ENCODE peak calls at places on chromosome 16, in seven cellular contexts. One of them, this sample, is unnamed.

GRCh38 chr16:22670044-22670536 is 143.9 kb upstream of the HS3ST2 start:
- DNase-seq in HepG2: no peak
- DNase-seq in K562: no peak
- DNase-seq in GM12891: no peak
- DNase-seq in GM12892: no peak
- DNase-seq in H1: no peak
- DNase-seq in GM12878: no peak
- DNase-seq in this sample: no peak

GRCh38 chr16:20906225-20906870 is 5.8 kb downstream of the LYRM1 start:
- DNase-seq in K562: no peak
- DNase-seq in H1: no peak
- DNase-seq in GM12892: no peak
- DNase-seq in HepG2: no peak
- DNase-seq in GM12891: no peak
- DNase-seq in GM12878: no peak
- DNase-seq in this sample: no peak

GRCh38 chr16:82034981-82035612 is at the start of gene HSD17B2:
- DNase-seq in GM12892: no peak
- DNase-seq in H1: no peak
- DNase-seq in K562: no peak
- DNase-seq in GM12891: no peak
- DNase-seq in HepG2: peak
- DNase-seq in GM12878: no peak
- DNase-seq in this sample: no peak

GRCh38 chr16:70674221-70675014 is 11.4 kb downstream of the MTSS2 start:
- DNase-seq in H1: no peak
- DNase-seq in K562: no peak
- DNase-seq in GM12891: no peak
- DNase-seq in HepG2: no peak
- DNase-seq in GM12892: no peak
- DNase-seq in GM12878: no peak
- DNase-seq in this sample: no peak

GRCh38 chr16:66849021-66849420 is 4.8 kb downstream of the CA7 start:
- DNase-seq in H1: no peak
- DNase-seq in K562: no peak
- DNase-seq in GM12892: no peak
- DNase-seq in HepG2: no peak
- DNase-seq in GM12878: no peak
- DNase-seq in GM12891: no peak
- DNase-seq in this sample: no peak

GRCh38 chr16:75064403-75065148 is 52.0 kb downstream of the LDHD start:
- DNase-seq in GM12892: no peak
- DNase-seq in H1: no peak
- DNase-seq in GM12878: no peak
- DNase-seq in HepG2: peak
- DNase-seq in GM12891: no peak
- DNase-seq in K562: no peak
- DNase-seq in this sample: no peak

GRCh38 chr16:82993874-82994375 is 367.2 kb downstream of the CDH13 start:
- DNase-seq in H1: no peak
- DNase-seq in GM12892: no peak
- DNase-seq in GM12878: no peak
- DNase-seq in HepG2: no peak
- DNase-seq in GM12891: no peak
- DNase-seq in K562: no peak
- DNase-seq in this sample: no peak

GRCh38 chr16:2428051-2428786 is 1.0 kb upstream of the CCNF start:
- DNase-seq in H1: no peak
- DNase-seq in K562: peak
- DNase-seq in GM12891: no peak
- DNase-seq in GM12878: no peak
- DNase-seq in HepG2: no peak
- DNase-seq in GM12892: no peak
- DNase-seq in this sample: peak

GRCh38 chr16:69848635-69849545 is 86.8 kb downstream of the WWP2 start:
- DNase-seq in H1: no peak
- DNase-seq in HepG2: no peak
- DNase-seq in GM12891: no peak
- DNase-seq in K562: no peak
- DNase-seq in GM12878: no peak
- DNase-seq in GM12892: no peak
- DNase-seq in this sample: no peak

DNA sequence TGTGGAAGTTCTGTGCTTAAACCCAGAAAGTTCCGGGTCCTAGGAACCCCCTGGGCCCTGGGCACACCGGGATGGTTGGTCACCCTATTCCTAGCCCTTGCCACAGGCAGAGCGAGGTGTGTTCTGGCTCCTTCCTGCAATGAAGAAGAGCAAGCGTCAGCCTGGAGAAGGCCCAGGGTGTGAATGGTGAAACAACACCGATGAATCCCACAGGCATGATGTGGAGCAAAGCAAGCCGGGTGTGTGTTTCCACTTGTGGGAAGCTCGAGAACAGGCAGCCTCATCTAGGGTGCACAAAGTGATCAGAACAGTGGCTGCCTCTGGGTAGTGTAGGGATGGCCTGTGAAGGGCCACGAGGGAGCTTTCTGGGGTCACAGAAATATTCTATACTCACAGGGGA is 13.8 kb downstream of the KCNG4 start:
- DNase-seq in GM12878: no peak
- DNase-seq in HepG2: no peak
- DNase-seq in H1: no peak
- DNase-seq in GM12891: no peak
- DNase-seq in K562: no peak
- DNase-seq in GM12892: no peak
- DNase-seq in this sample: no peak
- TF ChIP-seq TAF1 in GM12878: no peak
- TF ChIP-seq TAF1 in HepG2: no peak
- TF ChIP-seq TAF1 in H1: no peak
- TF ChIP-seq TAF1 in GM12891: no peak
- TF ChIP-seq TAF1 in K562: no peak
- TF ChIP-seq TAF1 in GM12892: no peak
- TF ChIP-seq TAF1 in this sample: no peak

GRCh38 chr16:88284626-88285513 is 97.9 kb upstream of the ZNF469 start:
- DNase-seq in H1: no peak
- DNase-seq in GM12891: no peak
- DNase-seq in K562: peak
- DNase-seq in GM12878: no peak
- DNase-seq in GM12892: no peak
- DNase-seq in HepG2: no peak
- DNase-seq in this sample: no peak

GRCh38 chr16:88279998-88280397 is 102.8 kb upstream of the ZNF469 start:
- DNase-seq in HepG2: no peak
- DNase-seq in K562: no peak
- DNase-seq in GM12892: no peak
- DNase-seq in GM12878: no peak
- DNase-seq in H1: no peak
- DNase-seq in GM12891: no peak
- DNase-seq in this sample: no peak

GRCh38 chr16:88283596-88283995 is 99.2 kb upstream of the ZNF469 start:
- DNase-seq in K562: no peak
- DNase-seq in H1: no peak
- DNase-seq in GM12892: no peak
- DNase-seq in GM12891: no peak
- DNase-seq in HepG2: no peak
- DNase-seq in GM12878: no peak
- DNase-seq in this sample: no peak

GRCh38 chr16:88284101-88284500 is 98.7 kb upstream of the ZNF469 start:
- DNase-seq in HepG2: no peak
- DNase-seq in GM12878: no peak
- DNase-seq in K562: no peak
- DNase-seq in GM12891: no peak
- DNase-seq in GM12892: no peak
- DNase-seq in H1: no peak
- DNase-seq in this sample: no peak

GRCh38 chr16:88282221-88283041 is 100.3 kb upstream of the ZNF469 start:
- DNase-seq in GM12878: no peak
- DNase-seq in GM12892: no peak
- DNase-seq in GM12891: no peak
- DNase-seq in H1: no peak
- DNase-seq in HepG2: no peak
- DNase-seq in K562: no peak
- DNase-seq in this sample: peak
- TF ChIP-seq TAF1 in GM12878: no peak
- TF ChIP-seq TAF1 in GM12892: no peak
- TF ChIP-seq TAF1 in GM12891: no peak
- TF ChIP-seq TAF1 in H1: no peak
- TF ChIP-seq TAF1 in HepG2: no peak
- TF ChIP-seq TAF1 in K562: no peak
- TF ChIP-seq TAF1 in this sample: no peak

GRCh38 chr16:88798772-88799455 is 4.7 kb upstream of the CDT1 start:
- DNase-seq in K562: peak
- DNase-seq in GM12891: no peak
- DNase-seq in GM12892: no peak
- DNase-seq in GM12878: no peak
- DNase-seq in HepG2: no peak
- DNase-seq in H1: no peak
- DNase-seq in this sample: no peak
- TF ChIP-seq TAF1 in K562: no peak
- TF ChIP-seq TAF1 in GM12891: no peak
- TF ChIP-seq TAF1 in GM12892: no peak
- TF ChIP-seq TAF1 in GM12878: no peak
- TF ChIP-seq TAF1 in HepG2: no peak
- TF ChIP-seq TAF1 in H1: no peak
- TF ChIP-seq TAF1 in this sample: no peak

DNA sequence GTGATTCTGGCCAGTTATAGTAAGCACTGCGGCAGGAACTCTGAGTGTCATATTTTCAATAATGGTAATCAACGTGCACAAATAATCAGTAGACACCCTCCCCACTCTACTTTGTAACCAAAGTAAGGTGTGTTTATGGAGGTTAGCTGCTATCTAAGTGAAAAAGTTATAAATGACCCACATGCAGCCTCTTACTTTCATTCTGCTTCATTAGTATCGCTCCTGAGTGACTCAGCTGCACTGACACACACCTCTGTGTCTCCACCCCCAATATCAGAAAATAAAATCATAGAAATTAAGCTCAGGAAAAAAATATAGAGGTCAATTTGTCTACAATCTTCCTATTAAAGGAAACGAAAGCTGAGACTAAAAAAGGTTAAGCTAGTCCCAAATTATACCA is 64.1 kb upstream of the TRAP1 start:
- DNase-seq in GM12891: no peak
- DNase-seq in HepG2: no peak
- DNase-seq in GM12878: no peak
- DNase-seq in GM12892: no peak
- DNase-seq in K562: no peak
- DNase-seq in H1: no peak
- DNase-seq in this sample: no peak
- TF ChIP-seq TAF1 in GM12891: no peak
- TF ChIP-seq TAF1 in HepG2: no peak
- TF ChIP-seq TAF1 in GM12878: no peak
- TF ChIP-seq TAF1 in GM12892: no peak
- TF ChIP-seq TAF1 in K562: no peak
- TF ChIP-seq TAF1 in H1: no peak
- TF ChIP-seq TAF1 in this sample: no peak

DNA sequence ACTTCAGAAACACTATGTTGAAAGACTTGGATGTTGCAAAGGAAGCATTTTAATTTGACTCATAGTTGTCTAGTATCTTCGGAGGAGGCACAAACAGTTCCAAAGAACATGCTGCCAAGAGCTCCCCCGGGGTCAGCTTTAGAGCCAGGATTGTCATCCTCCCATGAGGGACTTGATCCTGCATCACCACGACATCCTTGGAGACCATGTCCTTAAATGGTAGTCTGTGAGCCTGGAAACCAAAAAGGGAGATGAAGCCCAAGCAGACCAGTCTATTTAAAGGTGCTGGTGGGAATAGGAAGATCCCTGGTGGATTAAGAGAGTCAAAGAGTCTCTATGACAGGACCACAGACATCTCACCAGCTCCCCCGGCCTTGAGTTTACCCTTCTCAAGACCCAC is 33.3 kb upstream of the DYNLRB2 start:
- DNase-seq in H1: no peak
- DNase-seq in GM12891: no peak
- DNase-seq in HepG2: no peak
- DNase-seq in K562: no peak
- DNase-seq in GM12878: no peak
- DNase-seq in GM12892: no peak
- DNase-seq in this sample: no peak
- TF ChIP-seq TAF1 in H1: no peak
- TF ChIP-seq TAF1 in GM12891: no peak
- TF ChIP-seq TAF1 in HepG2: no peak
- TF ChIP-seq TAF1 in K562: no peak
- TF ChIP-seq TAF1 in GM12878: no peak
- TF ChIP-seq TAF1 in GM12892: no peak
- TF ChIP-seq TAF1 in this sample: no peak

DNA sequence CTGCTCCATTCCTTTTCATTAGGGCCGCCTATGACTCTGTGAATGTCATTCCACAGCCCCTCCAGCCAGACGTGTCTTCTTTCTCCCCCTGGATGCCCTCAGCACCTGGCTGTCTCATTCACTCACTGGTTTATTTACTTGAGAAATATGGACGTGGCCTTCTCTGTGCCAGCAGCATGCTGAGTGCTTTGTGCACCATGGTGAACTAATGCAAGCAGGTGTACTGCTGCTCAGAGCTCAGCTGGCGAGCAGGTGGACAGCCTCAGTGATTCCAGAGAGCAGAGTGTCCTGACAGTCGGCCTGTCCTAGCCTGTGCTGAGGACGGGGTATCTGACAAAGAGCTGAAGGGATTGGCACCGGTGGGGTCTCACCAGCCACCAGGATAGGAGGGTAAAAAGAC is 96.7 kb downstream of the GNAO1 start:
- DNase-seq in H1: no peak
- DNase-seq in HepG2: no peak
- DNase-seq in GM12891: no peak
- DNase-seq in GM12892: no peak
- DNase-seq in K562: no peak
- DNase-seq in GM12878: no peak
- DNase-seq in this sample: no peak
- TF ChIP-seq TAF1 in H1: no peak
- TF ChIP-seq TAF1 in HepG2: no peak
- TF ChIP-seq TAF1 in GM12891: no peak
- TF ChIP-seq TAF1 in GM12892: no peak
- TF ChIP-seq TAF1 in K562: no peak
- TF ChIP-seq TAF1 in GM12878: no peak
- TF ChIP-seq TAF1 in this sample: no peak

This sample was measured in SK-N-SH.